ENCODE peak calls at places on chromosomes 5 and 9, in six cellular contexts. One of them, this sample, is unnamed.

GRCh38 chr5:79330071-79330470 is 94.1 kb downstream of the JMY start:
- DNase-seq in lung microvascular endothelial cell: no peak
- DNase-seq in Calu3: no peak
- DNase-seq in neural crest cell: no peak
- DNase-seq in effector memory CD8-positive, alpha-beta T cell: no peak
- DNase-seq in H9: no peak
- DNase-seq in this sample: peak; percentile 24

GRCh38 chr5:41955432-41956024 is 30.4 kb downstream of the FBXO4 start:
- DNase-seq in Calu3: no peak
- DNase-seq in lung microvascular endothelial cell: no peak
- DNase-seq in H9: no peak
- DNase-seq in effector memory CD8-positive, alpha-beta T cell: no peak
- DNase-seq in neural crest cell: no peak
- DNase-seq in this sample: no peak

GRCh38 chr5:177008716-177009115 is 2.1 kb upstream of the UIMC1 start:
- DNase-seq in Calu3: no peak
- DNase-seq in H9: no peak
- DNase-seq in effector memory CD8-positive, alpha-beta T cell: no peak
- DNase-seq in neural crest cell: no peak
- DNase-seq in lung microvascular endothelial cell: no peak
- DNase-seq in this sample: no peak

GRCh38 chr5:149071756-149072155 is 8.9 kb upstream of the SH3TC2 start:
- DNase-seq in lung microvascular endothelial cell: peak; percentile 86
- DNase-seq in effector memory CD8-positive, alpha-beta T cell: no peak
- DNase-seq in neural crest cell: no peak
- DNase-seq in H9: no peak
- DNase-seq in Calu3: no peak
- DNase-seq in this sample: no peak

GRCh38 chr5:91670565-91670964 is 287.4 kb upstream of the ARRDC3 start:
- DNase-seq in lung microvascular endothelial cell: no peak
- DNase-seq in effector memory CD8-positive, alpha-beta T cell: no peak
- DNase-seq in H9: peak; percentile 49
- DNase-seq in neural crest cell: no peak
- DNase-seq in Calu3: no peak
- DNase-seq in this sample: no peak

GRCh38 chr5:128426090-128426534 is 111.9 kb downstream of the FBN2 start:
- DNase-seq in neural crest cell: no peak
- DNase-seq in H9: no peak
- DNase-seq in effector memory CD8-positive, alpha-beta T cell: no peak
- DNase-seq in lung microvascular endothelial cell: no peak
- DNase-seq in Calu3: no peak
- DNase-seq in this sample: no peak

GRCh38 chr9:130444565-130445221 is at the start of gene ASS1:
- DNase-seq in H9: peak; percentile 87
- DNase-seq in neural crest cell: no peak
- DNase-seq in Calu3: peak; percentile 83
- DNase-seq in effector memory CD8-positive, alpha-beta T cell: no peak
- DNase-seq in lung microvascular endothelial cell: peak; percentile 18
- DNase-seq in this sample: no peak

GRCh38 chr5:174726916-174727793 is 2.8 kb downstream of the MSX2 start:
- DNase-seq in H9: no peak
- DNase-seq in neural crest cell: no peak
- DNase-seq in effector memory CD8-positive, alpha-beta T cell: no peak
- DNase-seq in Calu3: no peak
- DNase-seq in lung microvascular endothelial cell: no peak
- DNase-seq in this sample: no peak

GRCh38 chr9:76086521-76086920 is 196.0 kb downstream of the PCSK5 start:
- DNase-seq in effector memory CD8-positive, alpha-beta T cell: no peak
- DNase-seq in neural crest cell: no peak
- DNase-seq in Calu3: no peak
- DNase-seq in lung microvascular endothelial cell: no peak
- DNase-seq in H9: no peak
- DNase-seq in this sample: no peak

GRCh38 chr5:94901071-94901979 is 282.9 kb downstream of the SLF1 start:
- DNase-seq in lung microvascular endothelial cell: no peak
- DNase-seq in effector memory CD8-positive, alpha-beta T cell: no peak
- DNase-seq in H9: no peak
- DNase-seq in Calu3: no peak
- DNase-seq in neural crest cell: no peak
- DNase-seq in this sample: peak; percentile 78

GRCh38 chr5:56359429-56359781 is 126.3 kb upstream of the ANKRD55 start:
- DNase-seq in lung microvascular endothelial cell: no peak
- DNase-seq in Calu3: no peak
- DNase-seq in effector memory CD8-positive, alpha-beta T cell: no peak
- DNase-seq in H9: no peak
- DNase-seq in neural crest cell: no peak
- DNase-seq in this sample: no peak

GRCh38 chr9:109166771-109167601 is at the start of gene FRRS1L:
- DNase-seq in lung microvascular endothelial cell: no peak
- DNase-seq in Calu3: no peak
- DNase-seq in H9: peak; percentile 56
- DNase-seq in neural crest cell: peak; percentile 20
- DNase-seq in effector memory CD8-positive, alpha-beta T cell: no peak
- DNase-seq in this sample: no peak

GRCh38 chr5:133754575-133755169 is 142.3 kb upstream of the FSTL4 start:
- DNase-seq in lung microvascular endothelial cell: peak; percentile 51
- DNase-seq in effector memory CD8-positive, alpha-beta T cell: no peak
- DNase-seq in H9: peak; percentile 52
- DNase-seq in neural crest cell: no peak
- DNase-seq in Calu3: peak; percentile 36
- DNase-seq in this sample: no peak

GRCh38 chr9:131032384-131032783 is 23.4 kb downstream of the LAMC3 start:
- DNase-seq in neural crest cell: no peak
- DNase-seq in effector memory CD8-positive, alpha-beta T cell: no peak
- DNase-seq in Calu3: no peak
- DNase-seq in lung microvascular endothelial cell: no peak
- DNase-seq in H9: no peak
- DNase-seq in this sample: no peak

GRCh38 chr5:55172051-55172899 is 702 bp downstream of the CDC20B start:
- DNase-seq in effector memory CD8-positive, alpha-beta T cell: peak; percentile 61
- DNase-seq in H9: peak; percentile 65
- DNase-seq in lung microvascular endothelial cell: peak; percentile 89
- DNase-seq in neural crest cell: peak; percentile 28
- DNase-seq in Calu3: peak; percentile 58
- DNase-seq in this sample: peak; percentile 57

GRCh38 chr5:120706877-120707276 is 242.8 kb downstream of the PRR16 start:
- DNase-seq in lung microvascular endothelial cell: no peak
- DNase-seq in H9: no peak
- DNase-seq in Calu3: no peak
- DNase-seq in neural crest cell: no peak
- DNase-seq in effector memory CD8-positive, alpha-beta T cell: no peak
- DNase-seq in this sample: no peak

GRCh38 chr5:90353254-90353653 is 56.3 kb downstream of the CETN3 start:
- DNase-seq in lung microvascular endothelial cell: no peak
- DNase-seq in effector memory CD8-positive, alpha-beta T cell: no peak
- DNase-seq in neural crest cell: no peak
- DNase-seq in Calu3: peak; percentile 55
- DNase-seq in H9: no peak
- DNase-seq in this sample: no peak

GRCh38 chr5:56685503-56686217 is 129.7 kb upstream of the MAP3K1 start:
- DNase-seq in effector memory CD8-positive, alpha-beta T cell: no peak
- DNase-seq in lung microvascular endothelial cell: no peak
- DNase-seq in neural crest cell: no peak
- DNase-seq in H9: no peak
- DNase-seq in Calu3: no peak
- DNase-seq in this sample: no peak

GRCh38 chr9:3992924-3993323 is 306.9 kb downstream of the GLIS3 start:
- DNase-seq in lung microvascular endothelial cell: peak; percentile 96
- DNase-seq in H9: no peak
- DNase-seq in Calu3: no peak
- DNase-seq in neural crest cell: no peak
- DNase-seq in effector memory CD8-positive, alpha-beta T cell: no peak
- DNase-seq in this sample: peak; percentile 27

GRCh38 chr9:109520475-109521132 is 22.5 kb upstream of the PTPN3 start:
- DNase-seq in effector memory CD8-positive, alpha-beta T cell: no peak
- DNase-seq in Calu3: peak; percentile 59
- DNase-seq in lung microvascular endothelial cell: peak; percentile 86
- DNase-seq in neural crest cell: peak; percentile 61
- DNase-seq in H9: peak; percentile 77
- DNase-seq in this sample: peak; percentile 68

GRCh38 chr9:135666534-135667402 is 3.7 kb downstream of the LCN9 start:
- DNase-seq in Calu3: no peak
- DNase-seq in lung microvascular endothelial cell: no peak
- DNase-seq in neural crest cell: no peak
- DNase-seq in effector memory CD8-positive, alpha-beta T cell: no peak
- DNase-seq in H9: no peak
- DNase-seq in this sample: no peak

This sample was measured in HT1080.